ENCODE peak calls at places on chromosome 11, in four cellular contexts. K, V, E and W are unnamed samples.
A peak's percentile ranks its signal among the peaks of the same experiment; 100 is the strongest.

GRCh38 chr11:130220311-130221030 is 60.9 kb downstream of the ST14 start:
- DNase-seq in V (no peak), E (peak; percentile 32), K (no peak), W (no peak)

GRCh38 chr11:21567628-21568290 is 625.1 kb upstream of the ANO5 start:
- DNase-seq in K (no peak), E (no peak), V (no peak), W (no peak)

GRCh38 chr11:3840870-3841425 is at the start of gene RHOG:
- DNase-seq in K (peak; percentile 76), E (peak; percentile 90), V (peak; percentile 92), W (peak; percentile 91)

GRCh38 chr11:62542111-62542745 is 4.4 kb downstream of the AHNAK start:
- DNase-seq in K (no peak), E (no peak), V (no peak), W (no peak)

GRCh38 chr11:18798941-18799469 is 7.4 kb upstream of the PTPN5 start:
- DNase-seq in K (no peak), E (no peak), V (no peak), W (no peak)

GRCh38 chr11:108870373-108871020 is 205.6 kb downstream of the DDX10 start:
- DNase-seq in V (no peak), E (no peak), K (peak; percentile 93), W (no peak)

GRCh38 chr11:66768088-66768521 is 39.1 kb upstream of the SPTBN2 start:
- DNase-seq in K (peak; percentile 56), V (no peak), E (no peak), W (no peak)

GRCh38 chr11:127338380-127339259 is 338.1 kb upstream of the KIRREL3 start:
- DNase-seq in K (no peak), E (no peak), V (no peak), W (no peak)

GRCh38 chr11:69495441-69496201 is 14.2 kb downstream of the LINC01488 start:
- DNase-seq in V (peak; percentile 40), K (no peak), E (peak; percentile 30), W (no peak)

GRCh38 chr11:7657306-7658025 is 15.8 kb downstream of the CYB5R2 start:
- DNase-seq in E (peak; percentile 66), V (peak; percentile 78), K (peak; percentile 10), W (peak; percentile 77)

GRCh38 chr11:12671378-12671777 is 2.8 kb upstream of the TEAD1 start:
- DNase-seq in K (no peak), V (no peak), E (no peak), W (no peak)

GRCh38 chr11:64864473-64865285 is 13.7 kb downstream of the EHD1 start:
- DNase-seq in V (peak; percentile 89), K (peak; percentile 98), E (peak; percentile 61), W (peak; percentile 97)

GRCh38 chr11:10887307-10887706 is 29.5 kb upstream of the ZBED5 start:
- DNase-seq in V (no peak), K (no peak), E (no peak), W (no peak)

GRCh38 chr11:77474509-77475070 is 696 bp upstream of the PAK1 start:
- DNase-seq in K (no peak), E (no peak), V (no peak), W (no peak)

GRCh38 chr11:96306933-96307747 is 35.9 kb downstream of the MAML2 start:
- DNase-seq in E (peak; percentile 57), K (peak; percentile 99), V (peak; percentile 59), W (peak; percentile 93)

GRCh38 chr11:629237-629583 is 2.2 kb upstream of the SCT start:
- DNase-seq in V (peak; percentile 86), K (peak; percentile 43), E (no peak), W (no peak)

GRCh38 chr11:46520971-46521745 is 72.7 kb downstream of the AMBRA1 start:
- DNase-seq in K (peak; percentile 87), E (no peak), V (no peak), W (no peak)

GRCh38 chr11:129252621-129253020 is 60.5 kb upstream of the ARHGAP32 start:
- DNase-seq in V (no peak), E (no peak), K (no peak), W (no peak)

DNA sequence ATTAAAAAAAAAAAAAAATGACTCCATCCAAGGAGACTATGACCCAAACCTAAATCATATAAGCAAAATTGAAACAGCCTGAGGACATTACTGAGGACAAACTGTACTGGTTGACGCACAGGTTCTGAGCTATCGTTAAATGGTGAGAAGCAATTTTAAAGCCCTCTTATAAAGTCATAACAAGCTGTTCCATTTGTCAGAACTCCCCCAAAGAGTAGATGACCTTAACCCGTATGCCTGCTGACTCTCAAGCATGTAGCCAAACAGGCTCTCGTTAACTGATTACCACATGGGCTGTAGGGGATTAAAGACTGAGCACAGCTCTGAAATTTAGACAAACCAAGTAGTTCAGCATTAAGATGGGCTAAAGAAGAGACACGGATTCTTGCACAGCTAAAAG is 2.2 kb downstream of the CRYAB start:
- DNase-seq in E (no peak), V (no peak), K (no peak), W (no peak)
- H3K4me3 ChIP-seq in E (no peak overlapping the region), V (peak overlapping the region; percentile 82), K (no peak overlapping the region), W (peak overlapping the region; percentile 79)

DNA sequence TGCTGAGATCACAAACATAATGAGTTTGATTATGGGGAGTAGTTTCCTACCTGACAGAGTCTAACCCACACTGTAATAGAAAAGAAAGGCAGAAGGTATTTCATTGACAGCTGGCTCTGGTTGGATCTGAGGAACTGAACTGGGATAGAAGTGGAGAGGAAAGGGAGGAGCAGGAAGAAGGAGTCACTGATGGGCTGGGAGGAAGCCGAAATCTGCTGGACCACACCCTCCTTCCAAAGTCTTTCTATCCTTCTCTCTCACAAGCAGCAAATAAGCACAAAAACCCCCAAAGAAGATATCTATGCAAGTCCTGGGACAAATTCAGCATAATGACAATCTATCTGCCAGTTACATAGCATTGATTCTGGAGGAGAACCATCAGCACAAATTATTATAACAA is 11.6 kb downstream of the BLID start:
- DNase-seq in V (no peak), K (no peak), E (no peak), W (no peak)
- H3K27ac ChIP-seq in V (no peak overlapping the region), K (peak overlapping the region; percentile 14), E (no peak overlapping the region), W (no peak overlapping the region)

DNA sequence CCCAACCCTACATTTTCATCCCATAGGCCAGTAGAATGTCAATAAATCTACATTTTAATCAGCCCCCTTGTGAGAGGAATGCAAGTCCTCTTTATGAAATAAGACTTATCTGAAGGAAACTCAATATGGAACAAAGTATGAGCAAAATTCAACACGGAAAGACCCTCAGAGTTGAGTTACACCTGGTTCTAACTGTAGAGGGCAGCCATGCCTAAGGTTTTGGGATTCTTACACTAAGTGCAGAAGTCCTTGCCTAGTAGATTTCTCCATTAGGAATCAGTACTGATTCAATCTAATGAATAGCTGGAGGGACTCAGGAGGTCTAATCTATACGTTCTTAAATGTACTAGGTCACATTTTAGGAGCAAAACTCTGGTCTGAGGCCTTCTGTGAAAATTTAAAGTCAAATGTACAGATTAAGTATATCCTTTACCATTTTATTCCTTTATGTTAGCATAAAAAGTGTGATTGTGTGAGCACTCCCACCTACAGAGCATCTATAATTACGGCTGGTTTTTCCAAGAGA is 904.5 kb downstream of the DLG2 start:
- DNase-seq in K (no peak), V (no peak), E (no peak), W (no peak)
- TF ChIP-seq CTCF in K (no peak), V (peak; percentile 14), E (no peak), W (no peak)

GRCh38 chr11:116870054-116870453 is 32.6 kb upstream of the APOA1 start:
- DNase-seq in V (no peak), K (no peak), E (no peak), W (no peak)
- H3K4me3 ChIP-seq in V (no peak overlapping the region), K (no peak overlapping the region), E (no peak overlapping the region), W (no peak overlapping the region)

GRCh38 chr11:116278076-116278475 is 494.7 kb downstream of the BUD13 start:
- DNase-seq in K (no peak), E (no peak), V (no peak), W (no peak)
- H3K27ac ChIP-seq in K (no peak overlapping the region), E (no peak overlapping the region), V (no peak overlapping the region), W (no peak overlapping the region)